ENCODE peak calls at places on chromosomes 5 and 9, in six cellular contexts. F is uterus, D is lung, G is DND-41, N is GM23338, X is ovary. V is an unnamed sample.
A peak's percentile ranks its signal among the peaks of the same experiment; 100 is the strongest.

GRCh38 chr5:174573210-174574014 is 151.0 kb upstream of the MSX2 start:
- DNase-seq in F (no peak), D (no peak), G (no peak), N (no peak), X (no peak), V (no peak)

GRCh38 chr9:125789196-125789595 is 42.0 kb downstream of the PBX3 start:
- DNase-seq in F (no peak), D (no peak), G (no peak), N (no peak), X (no peak), V (no peak)

GRCh38 chr9:20504930-20505329 is 117.4 kb downstream of the MLLT3 start:
- DNase-seq in F (no peak), D (no peak), G (peak; percentile 52), N (no peak), X (no peak), V (no peak)

GRCh38 chr5:119037496-119038215 is 33.2 kb upstream of the DMXL1 start:
- DNase-seq in F (no peak), D (no peak), G (no peak), N (no peak), X (no peak), V (no peak)

GRCh38 chr5:131720714-131721113 is 76.1 kb downstream of the FNIP1 start:
- DNase-seq in F (no peak), D (no peak), G (no peak), N (no peak), X (no peak), V (no peak)

GRCh38 chr5:124074500-124074899 is 562.5 kb downstream of the CSNK1G3 start:
- DNase-seq in F (no peak), D (no peak), G (no peak), N (no peak), X (no peak), V (no peak)

GRCh38 chr9:93127395-93127911 is 6.6 kb downstream of the NINJ1 start:
- DNase-seq in F (peak; percentile 20), D (peak; percentile 62), G (no peak), N (no peak), X (no peak), V (peak; percentile 48)

GRCh38 chr5:157172408-157172807 is 6.3 kb upstream of the GARIN3 start:
- DNase-seq in F (no peak), D (no peak), G (peak; percentile 61), N (no peak), X (no peak), V (no peak)

GRCh38 chr9:91714020-91714721 is 235.9 kb downstream of the ROR2 start:
- DNase-seq in F (peak; percentile 79), D (peak; percentile 81), G (no peak), N (peak; percentile 86), X (peak; percentile 85), V (no peak)

GRCh38 chr9:1018121-1018520 is 32.0 kb upstream of the DMRT2 start:
- DNase-seq in F (no peak), D (no peak), G (no peak), N (peak; percentile 88), X (no peak), V (no peak)

GRCh38 chr9:109355564-109356297 is 34.9 kb upstream of the EPB41L4B start:
- DNase-seq in F (no peak), D (no peak), G (no peak), N (no peak), X (no peak), V (no peak)

GRCh38 chr5:124583469-124584350 is 162.7 kb downstream of the ZNF608 start:
- DNase-seq in F (no peak), D (no peak), G (peak; percentile 22), N (no peak), X (no peak), V (no peak)

GRCh38 chr5:154589511-154589910 is 111.5 kb upstream of the HAND1 start:
- DNase-seq in F (no peak), D (no peak), G (no peak), N (no peak), X (no peak), V (no peak)

GRCh38 chr9:113590991-113591898 is 127.7 kb downstream of the RGS3 start:
- DNase-seq in F (peak; percentile 88), D (peak; percentile 70), G (peak; percentile 52), N (peak; percentile 92), X (peak; percentile 90), V (peak; percentile 86)

GRCh38 chr9:31697956-31698355 is 686.5 kb upstream of the ACO1 start:
- DNase-seq in F (no peak), D (no peak), G (no peak), N (no peak), X (no peak), V (no peak)

GRCh38 chr9:9846538-9846937 is 766.3 kb downstream of the PTPRD start:
- DNase-seq in F (no peak), D (no peak), G (no peak), N (no peak), X (no peak), V (no peak)

GRCh38 chr5:74149395-74149794 is 491.1 kb downstream of the ENC1 start:
- DNase-seq in F (peak; percentile 59), D (peak; percentile 71), G (no peak), N (no peak), X (peak; percentile 29), V (peak; percentile 48)

GRCh38 chr5:38319486-38319885 is 61.1 kb downstream of the EGFLAM start:
- DNase-seq in F (no peak), D (no peak), G (no peak), N (peak; percentile 9), X (no peak), V (no peak)

GRCh38 chr5:38317887-38318286 is 59.5 kb downstream of the EGFLAM start:
- DNase-seq in F (no peak), D (no peak), G (no peak), N (no peak), X (no peak), V (no peak)

GRCh38 chr5:38316544-38317224 is 58.3 kb downstream of the EGFLAM start:
- DNase-seq in F (peak; percentile 46), D (no peak), G (no peak), N (no peak), X (peak; percentile 73), V (no peak)

GRCh38 chr5:38323645-38324295 is 65.4 kb downstream of the EGFLAM start:
- DNase-seq in F (peak; percentile 22), D (no peak), G (no peak), N (no peak), X (no peak), V (no peak)

GRCh38 chr5:38321978-38322377 is 63.6 kb downstream of the EGFLAM start:
- DNase-seq in F (no peak), D (no peak), G (no peak), N (no peak), X (no peak), V (no peak)
- H3K27me3 ChIP-seq in F (no peaks in the 10 kb centered on the region), D (no peaks in the 10 kb centered on the region), G (no peaks in the 10 kb centered on the region), N (no peaks in the 10 kb centered on the region), X (no peaks in the 10 kb centered on the region), V (no peaks in the 10 kb centered on the region)

GRCh38 chr9:70418822-70419545 is 4.5 kb upstream of the KLF9 start:
- DNase-seq in F (peak; percentile 97), D (peak; percentile 95), G (peak; percentile 83), N (peak; percentile 81), X (peak; percentile 98), V (peak; percentile 98)
- H3K4me1 ChIP-seq in F (peaks cover 3% of the 10 kb centered on the region), D (peaks cover 8% of the 10 kb centered on the region), G (peaks cover 29% of the 10 kb centered on the region), N (peaks cover 27% of the 10 kb centered on the region), X (peaks cover 16% of the 10 kb centered on the region), V (no peaks in the 10 kb centered on the region)

DNA sequence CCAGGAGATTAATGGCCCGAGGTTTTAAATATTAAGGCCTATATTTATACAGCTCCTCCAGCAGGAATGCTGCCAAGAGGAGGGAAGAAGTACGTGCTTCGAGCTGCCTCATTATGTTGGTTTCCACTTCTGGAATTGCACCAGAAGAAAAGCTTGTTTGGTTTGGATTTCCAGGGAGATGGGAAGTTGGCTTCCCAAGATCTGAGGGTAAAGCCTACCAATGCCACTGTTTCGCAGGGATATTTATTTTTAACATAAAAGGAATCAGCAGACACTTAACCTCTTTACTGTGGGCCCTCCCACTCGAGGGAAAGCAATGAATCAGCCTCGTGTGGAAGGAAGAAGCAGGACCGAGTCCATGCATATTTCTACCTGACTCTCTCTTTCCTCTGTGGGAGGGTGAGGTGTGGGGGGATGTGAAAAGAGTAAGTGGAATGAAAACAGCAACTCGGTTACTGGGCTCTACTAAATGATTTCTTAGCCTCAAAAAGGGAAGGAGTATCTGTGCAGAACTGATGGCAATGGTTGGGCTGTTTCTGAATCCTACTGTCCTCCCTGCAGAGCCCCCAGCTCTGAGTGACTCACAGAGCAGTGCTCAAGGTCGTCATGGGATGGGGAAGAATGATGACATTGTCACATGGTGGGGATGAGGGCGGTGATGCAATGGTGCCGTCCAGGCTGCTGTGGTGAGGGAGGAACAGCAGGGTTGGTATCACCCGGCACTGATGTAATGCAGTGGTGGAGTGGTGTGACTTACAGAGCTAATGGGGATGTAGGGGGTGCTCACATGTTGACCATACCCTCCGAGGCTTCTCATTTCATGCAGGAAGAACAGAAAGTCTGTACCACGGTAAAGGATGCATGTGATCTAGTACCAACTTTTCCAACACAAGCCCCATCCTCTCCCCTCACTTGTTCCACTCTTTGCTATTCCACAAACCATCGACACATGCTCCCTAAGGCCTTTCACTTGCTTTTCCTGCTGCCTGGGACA is 215.0 kb upstream of the PANK3 start:
- DNase-seq in F (peak; percentile 29), D (peak; percentile 52), G (no peak), N (no peak), X (peak; percentile 63), V (no peak)
- H3K27me3 ChIP-seq in F (no peaks in the 10 kb centered on the region), D (no peaks in the 10 kb centered on the region), G (no peaks in the 10 kb centered on the region), N (no peaks in the 10 kb centered on the region), X (no peaks in the 10 kb centered on the region), V (no peaks in the 10 kb centered on the region)

GRCh38 chr5:40682431-40683017 is 2.8 kb downstream of the PTGER4 start:
- DNase-seq in F (no peak), D (no peak), G (no peak), N (no peak), X (no peak), V (no peak)

GRCh38 chr5:40680741-40681350 is 1.1 kb downstream of the PTGER4 start:
- DNase-seq in F (peak; percentile 22), D (peak; percentile 32), G (peak; percentile 63), N (peak; percentile 42), X (no peak), V (no peak)

GRCh38 chr5:40685191-40685590 is 5.5 kb downstream of the PTGER4 start:
- DNase-seq in F (no peak), D (no peak), G (no peak), N (no peak), X (no peak), V (no peak)

GRCh38 chr5:40681351-40682311 is 1.9 kb downstream of the PTGER4 start:
- DNase-seq in F (peak; percentile 22), D (peak; percentile 42), G (peak; percentile 89), N (peak; percentile 59), X (no peak), V (no peak)

GRCh38 chr5:40683351-40683750 is 3.6 kb downstream of the PTGER4 start:
- DNase-seq in F (no peak), D (no peak), G (no peak), N (no peak), X (no peak), V (no peak)
- H3K4me1 ChIP-seq in F (no peaks in the 10 kb centered on the region), D (peaks cover 9% of the 10 kb centered on the region), G (peaks cover 42% of the 10 kb centered on the region), N (peaks cover 9% of the 10 kb centered on the region), X (peaks cover 9% of the 10 kb centered on the region), V (peaks cover 3% of the 10 kb centered on the region)